ENCODE peak calls at places on chromosomes 12 and 14, in six cellular contexts. J is right atrium auricular region, T is RCC 7860, Z is heart right ventricle, P is hippocampal formation, A is neuronal stem cell. F is an unnamed sample.

GRCh38 chr14:34615507-34615906 is 14.4 kb downstream of the SNX6 start:
- DNase-seq in J (peak; percentile 23), T (no peak), Z (no peak), P (no peak), A (no peak), F (no peak)

GRCh38 chr12:53219116-53219955 is 12.3 kb upstream of the ITGB7 start:
- DNase-seq in J (no peak), T (no peak), Z (peak; percentile 61), P (no peak), A (no peak), F (peak; percentile 58)

GRCh38 chr14:34081126-34081575 is 130.3 kb upstream of the EGLN3 start:
- DNase-seq in J (no peak), T (peak; percentile 73), Z (no peak), P (no peak), A (no peak), F (no peak)

GRCh38 chr14:62691613-62692489 is 353.4 kb downstream of the KCNH5 start:
- DNase-seq in J (no peak), T (peak; percentile 35), Z (no peak), P (no peak), A (no peak), F (peak; percentile 27)

GRCh38 chr12:119749666-119750065 is 81.7 kb downstream of the PRKAB1 start:
- DNase-seq in J (no peak), T (no peak), Z (no peak), P (peak; percentile 15), A (no peak), F (no peak)

GRCh38 chr14:89669209-89669608 is 252.2 kb upstream of the FOXN3 start:
- DNase-seq in J (no peak), T (no peak), Z (no peak), P (peak; percentile 17), A (no peak), F (peak; percentile 54)

GRCh38 chr14:32744811-32745445 is 193.8 kb upstream of the NPAS3 start:
- DNase-seq in J (no peak), T (no peak), Z (no peak), P (no peak), A (no peak), F (no peak)

GRCh38 chr12:40117818-40118217 is 11.9 kb upstream of the SLC2A13 start:
- DNase-seq in J (no peak), T (no peak), Z (no peak), P (no peak), A (no peak), F (no peak)

GRCh38 chr12:70258605-70259403 is 15.6 kb downstream of the CNOT2 start:
- DNase-seq in J (no peak), T (no peak), Z (no peak), P (no peak), A (no peak), F (no peak)

GRCh38 chr14:45104571-45104970 is 20.7 kb downstream of the PRPF39 start:
- DNase-seq in J (no peak), T (no peak), Z (no peak), P (no peak), A (no peak), F (no peak)

GRCh38 chr14:21100931-21101330 is at the start of gene TMEM253:
- DNase-seq in J (no peak), T (no peak), Z (no peak), P (no peak), A (no peak), F (no peak)

GRCh38 chr12:131726-132465 is 65.3 kb downstream of the IQSEC3 start:
- DNase-seq in J (no peak), T (peak; percentile 50), Z (no peak), P (no peak), A (no peak), F (no peak)

GRCh38 chr12:6322969-6323339 is 12.5 kb downstream of the PLEKHG6 start:
- DNase-seq in J (no peak), T (no peak), Z (no peak), P (no peak), A (no peak), F (no peak)

GRCh38 chr14:28778718-28779117 is 12.1 kb downstream of the FOXG1 start:
- DNase-seq in J (no peak), T (no peak), Z (no peak), P (no peak), A (no peak), F (no peak)

GRCh38 chr12:71130670-71131069 is 27.1 kb downstream of the TSPAN8 start:
- DNase-seq in J (no peak), T (no peak), Z (no peak), P (no peak), A (no peak), F (no peak)

GRCh38 chr12:109542876-109543275 is 30.4 kb downstream of the MMAB start:
- DNase-seq in J (no peak), T (no peak), Z (no peak), P (no peak), A (no peak), F (no peak)

GRCh38 chr14:95310635-95311380 is 8.9 kb downstream of the CLMN start:
- DNase-seq in J (no peak), T (no peak), Z (no peak), P (no peak), A (no peak), F (no peak)

GRCh38 chr12:42213023-42213422 is 25.0 kb downstream of the YAF2 start:
- DNase-seq in J (no peak), T (no peak), Z (no peak), P (no peak), A (no peak), F (no peak)

GRCh38 chr14:77376380-77376770 is 519 bp downstream of the TMED8 start:
- DNase-seq in J (peak; percentile 58), T (no peak), Z (no peak), P (no peak), A (peak; percentile 14), F (peak; percentile 69)

GRCh38 chr12:5251786-5252185 is 180.1 kb upstream of the NTF3 start:
- DNase-seq in J (no peak), T (no peak), Z (no peak), P (no peak), A (no peak), F (no peak)

GRCh38 chr14:23361763-23362162 is 3.2 kb downstream of the EFS start:
- DNase-seq in J (no peak), T (no peak), Z (no peak), P (no peak), A (no peak), F (no peak)

GRCh38 chr12:95634622-95635621 is 83.6 kb upstream of the USP44 start:
- DNase-seq in J (no peak), T (peak; percentile 94), Z (no peak), P (no peak), A (no peak), F (no peak)

GRCh38 chr12:42482086-42482819 is 107.3 kb downstream of the PRICKLE1 start:
- DNase-seq in J (peak; percentile 70), T (no peak), Z (peak; percentile 66), P (no peak), A (no peak), F (peak; percentile 88)

GRCh38 chr14:91778217-91778616 is 46.3 kb upstream of the CATSPERB start:
- DNase-seq in J (no peak), T (no peak), Z (no peak), P (no peak), A (no peak), F (no peak)

GRCh38 chr12:29317556-29318363 is 63.2 kb downstream of the ERGIC2 start:
- DNase-seq in J (peak; percentile 66), T (peak; percentile 66), Z (peak; percentile 18), P (peak; percentile 95), A (peak; percentile 21), F (no peak)

GRCh38 chr14:60092516-60092915 is 793 bp downstream of the PCNX4 start:
- DNase-seq in J (no peak), T (no peak), Z (no peak), P (peak; percentile 12), A (no peak), F (no peak)

GRCh38 chr12:82912406-82912805 is 225.7 kb downstream of the TMTC2 start:
- DNase-seq in J (no peak), T (no peak), Z (no peak), P (no peak), A (no peak), F (no peak)

GRCh38 chr14:20830831-20831230 is 28.2 kb upstream of the RNASE1 start:
- DNase-seq in J (no peak), T (no peak), Z (no peak), P (no peak), A (no peak), F (peak; percentile 60)

GRCh38 chr14:70808023-70808401 is 1.3 kb downstream of the MAP3K9 start:
- DNase-seq in J (no peak), T (peak; percentile 20), Z (no peak), P (no peak), A (no peak), F (no peak)

GRCh38 chr12:106106892-106107291 is 31.9 kb downstream of the NUAK1 start:
- DNase-seq in J (no peak), T (no peak), Z (no peak), P (no peak), A (no peak), F (no peak)

F was measured in right cardiac atrium.